ENCODE peak calls at places on chromosomes 13 and 19, in five cellular contexts. I, B, L, E and D are unnamed samples. For H3K4me1, the result is how much of the 10 kb centered on the place peaks cover.

GRCh38 chr13:114099191-114099590 is 33.2 kb downstream of the RASA3 start:
- DNase-seq in I (peak), L (peak), B (no peak), E (peak), D (peak)

GRCh38 chr13:24243311-24243710 is 66.1 kb upstream of the C1QTNF9 start:
- DNase-seq in E (no peak), L (no peak), B (no peak), I (no peak), D (no peak)

GRCh38 chr19:39126593-39127187 is 1.1 kb downstream of the PAK4 start:
- DNase-seq in B (peak), I (no peak), E (no peak), L (no peak), D (peak)

GRCh38 chr19:40603071-40603718 is 2.0 kb downstream of the LTBP4 start:
- DNase-seq in B (no peak), L (no peak), E (no peak), I (no peak), D (no peak)

GRCh38 chr19:48836089-48837017 is at the start of gene HSD17B14:
- DNase-seq in E (no peak), L (peak), B (no peak), I (no peak), D (peak)

GRCh38 chr13:90533866-90534265 is 813.6 kb upstream of the MIR17HG start:
- DNase-seq in E (no peak), I (no peak), L (no peak), B (no peak), D (no peak)

GRCh38 chr19:21130097-21130775 is 11.6 kb upstream of the ZNF431 start:
- DNase-seq in E (no peak), L (no peak), B (no peak), I (no peak), D (no peak)

GRCh38 chr19:8451885-8452284 is 7.1 kb downstream of the HNRNPM start:
- DNase-seq in I (no peak), E (no peak), B (no peak), L (peak), D (no peak)

GRCh38 chr13:109647046-109647445 is 139.3 kb downstream of the IRS2 start:
- DNase-seq in E (no peak), L (no peak), I (no peak), B (no peak), D (no peak)

GRCh38 chr19:1122972-1123363 is 19.2 kb downstream of the GPX4 start:
- DNase-seq in E (peak), I (no peak), B (peak), L (no peak), D (peak)

GRCh38 chr19:10013316-10013715 is at the start of gene RDH8:
- DNase-seq in I (no peak), L (no peak), E (no peak), B (no peak), D (no peak)

GRCh38 chr19:10010939-10011338 is 635 bp upstream of the COL5A3 start:
- DNase-seq in L (no peak), I (no peak), E (no peak), B (no peak), D (no peak)

GRCh38 chr19:10010247-10010691 is at the start of gene COL5A3:
- DNase-seq in L (peak), E (no peak), B (peak), I (no peak), D (peak)

GRCh38 chr19:10013834-10014618 is 743 bp downstream of the RDH8 start:
- DNase-seq in E (no peak), L (no peak), B (no peak), I (no peak), D (peak)

GRCh38 chr19:10011974-10012373 is 1.3 kb upstream of the RDH8 start:
- DNase-seq in E (no peak), B (no peak), I (no peak), L (no peak), D (no peak)
- TF ChIP-seq POLR2AphosphoS5 in E (no peak), B (no peak), I (no peak), L (no peak), D (no peak)

GRCh38 chr13:99312493-99312883 is 5.3 kb upstream of the GPR183 start:
- DNase-seq in I (no peak), B (no peak), L (peak), E (no peak), D (peak)

GRCh38 chr13:99311748-99312492 is 4.7 kb upstream of the GPR183 start:
- DNase-seq in L (peak), I (no peak), B (no peak), E (no peak), D (no peak)

GRCh38 chr13:99314640-99315176 is 7.5 kb upstream of the GPR183 start:
- DNase-seq in I (no peak), E (no peak), B (no peak), L (no peak), D (no peak)

GRCh38 chr13:99313941-99314340 is 6.7 kb upstream of the GPR183 start:
- DNase-seq in I (no peak), L (no peak), E (no peak), B (no peak), D (no peak)

DNA sequence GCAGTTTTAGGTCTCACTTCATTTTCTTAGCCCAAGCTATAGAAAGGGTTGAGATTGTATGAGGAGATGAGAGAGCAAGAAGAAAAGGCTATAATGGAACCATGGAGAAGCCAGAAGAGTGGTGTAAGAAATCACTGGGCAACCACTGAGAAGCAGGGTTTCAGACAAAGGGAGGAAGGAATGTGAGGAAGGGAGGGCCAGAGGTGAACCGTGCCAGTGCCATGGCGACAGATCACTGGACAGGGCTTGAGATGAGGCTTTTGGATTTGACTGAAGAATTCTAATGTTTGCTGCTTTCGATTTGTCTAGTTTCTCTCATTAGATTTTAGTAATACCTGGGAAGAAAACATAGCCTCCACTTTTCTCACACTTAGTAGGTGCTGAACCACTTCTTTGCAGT is 6.3 kb upstream of the GPR183 start:
- DNase-seq in I (no peak), L (no peak), E (no peak), B (no peak), D (no peak)
- H3K4me1 ChIP-seq in I (under half), L (under half), E (under half), B (under half), D (under half)

GRCh38 chr13:111587249-111587648 is 266.8 kb downstream of the TEX29 start:
- DNase-seq in B (peak), L (no peak), E (no peak), I (no peak), D (no peak)
- TF ChIP-seq POLR2AphosphoS5 in B (no peak), L (no peak), E (no peak), I (no peak), D (no peak)

GRCh38 chr13:99155821-99156220 is 44.8 kb upstream of the UBAC2 start:
- DNase-seq in B (no peak), I (no peak), L (no peak), E (no peak), D (no peak)
- H3K4me1 ChIP-seq in B (under half), I (under half), L (under half), E (under half), D (under half)